ENCODE peak calls at places on chromosomes 12 and 14, in six cellular contexts. One of them, this sample, is unnamed.

GRCh38 chr12:44245932-44246331 is 410.1 kb downstream of the TMEM117 start:
- DNase-seq in COR-L47: no peak
- DNase-seq in amniotic epithelial cell: no peak
- DNase-seq in left ventricle myocardium inferior: no peak
- DNase-seq in kidney epithelial cell: no peak
- DNase-seq in nephron progenitor cell: no peak
- DNase-seq in this sample: no peak

GRCh38 chr12:75998292-75999063 is 33.1 kb downstream of the PHLDA1 start:
- DNase-seq in COR-L47: no peak
- DNase-seq in amniotic epithelial cell: peak
- DNase-seq in left ventricle myocardium inferior: no peak
- DNase-seq in kidney epithelial cell: no peak
- DNase-seq in nephron progenitor cell: no peak
- DNase-seq in this sample: no peak

GRCh38 chr12:132327351-132328171 is 1.8 kb downstream of the GALNT9 start:
- DNase-seq in COR-L47: no peak
- DNase-seq in amniotic epithelial cell: peak
- DNase-seq in left ventricle myocardium inferior: no peak
- DNase-seq in kidney epithelial cell: peak
- DNase-seq in nephron progenitor cell: peak
- DNase-seq in this sample: no peak

GRCh38 chr12:104702565-104703139 is 245.9 kb downstream of the CHST11 start:
- DNase-seq in COR-L47: no peak
- DNase-seq in amniotic epithelial cell: no peak
- DNase-seq in left ventricle myocardium inferior: peak
- DNase-seq in kidney epithelial cell: no peak
- DNase-seq in nephron progenitor cell: no peak
- DNase-seq in this sample: no peak

GRCh38 chr12:8156845-8157244 is at the start of gene ZNF705A:
- DNase-seq in COR-L47: no peak
- DNase-seq in amniotic epithelial cell: peak
- DNase-seq in left ventricle myocardium inferior: no peak
- DNase-seq in kidney epithelial cell: peak
- DNase-seq in nephron progenitor cell: no peak
- DNase-seq in this sample: no peak

GRCh38 chr14:89638888-89639287 is 221.9 kb upstream of the FOXN3 start:
- DNase-seq in COR-L47: no peak
- DNase-seq in amniotic epithelial cell: no peak
- DNase-seq in left ventricle myocardium inferior: no peak
- DNase-seq in kidney epithelial cell: no peak
- DNase-seq in nephron progenitor cell: no peak
- DNase-seq in this sample: no peak

GRCh38 chr12:45354399-45354798 is 138.5 kb downstream of the ANO6 start:
- DNase-seq in COR-L47: no peak
- DNase-seq in amniotic epithelial cell: no peak
- DNase-seq in left ventricle myocardium inferior: no peak
- DNase-seq in kidney epithelial cell: no peak
- DNase-seq in nephron progenitor cell: no peak
- DNase-seq in this sample: no peak

GRCh38 chr12:116284401-116284800 is 6.9 kb upstream of the MED13L start:
- DNase-seq in COR-L47: no peak
- DNase-seq in amniotic epithelial cell: peak
- DNase-seq in left ventricle myocardium inferior: no peak
- DNase-seq in kidney epithelial cell: no peak
- DNase-seq in nephron progenitor cell: no peak
- DNase-seq in this sample: no peak

GRCh38 chr12:4829161-4829792 is 80.4 kb upstream of the KCNA1 start:
- DNase-seq in COR-L47: no peak
- DNase-seq in amniotic epithelial cell: no peak
- DNase-seq in left ventricle myocardium inferior: no peak
- DNase-seq in kidney epithelial cell: no peak
- DNase-seq in nephron progenitor cell: no peak
- DNase-seq in this sample: no peak

GRCh38 chr12:54658306-54659264 is 10.4 kb upstream of the DCD start:
- DNase-seq in COR-L47: no peak
- DNase-seq in amniotic epithelial cell: peak
- DNase-seq in left ventricle myocardium inferior: peak
- DNase-seq in kidney epithelial cell: no peak
- DNase-seq in nephron progenitor cell: peak
- DNase-seq in this sample: peak

This sample was measured in RPMI8226.